ENCODE peak calls at places on chromosomes 5 and 9, in six cellular contexts. F is IMR-90, J is neuronal stem cell, N is mesendoderm, Z is H1, L is trophoblast cell. U is an unnamed sample.

GRCh38 chr9:106860731-106861584 is 2.0 kb upstream of the ZNF462 start:
- DNase-seq in F (peak; percentile 38), J (peak; percentile 61), N (peak; percentile 88), Z (peak; percentile 62), L (peak; percentile 49), U (peak; percentile 62)

GRCh38 chr5:93800988-93801811 is 59.8 kb upstream of the POU5F2 start:
- DNase-seq in F (peak; percentile 64), J (peak; percentile 36), N (peak; percentile 35), Z (no peak), L (peak; percentile 77), U (peak; percentile 66)

GRCh38 chr5:68505917-68506860 is 290.6 kb downstream of the PIK3R1 start:
- DNase-seq in F (peak; percentile 67), J (peak; percentile 1), N (no peak), Z (no peak), L (peak; percentile 45), U (peak; percentile 77)

GRCh38 chr9:12784461-12785250 is 9.8 kb downstream of the LURAP1L start:
- DNase-seq in F (peak; percentile 98), J (no peak), N (peak; percentile 65), Z (no peak), L (peak; percentile 94), U (peak; percentile 100)

GRCh38 chr5:171945066-171945465 is 61.4 kb downstream of the FBXW11 start:
- DNase-seq in F (peak; percentile 51), J (no peak), N (no peak), Z (no peak), L (peak; percentile 76), U (peak; percentile 33)

GRCh38 chr9:84062538-84062937 is 81.9 kb downstream of the RMI1 start:
- DNase-seq in F (no peak), J (no peak), N (no peak), Z (no peak), L (no peak), U (no peak)

GRCh38 chr5:124724357-124725039 is 21.9 kb downstream of the ZNF608 start:
- DNase-seq in F (no peak), J (no peak), N (no peak), Z (no peak), L (no peak), U (no peak)

GRCh38 chr5:27748847-27749246 is 710.5 kb upstream of the CDH9 start:
- DNase-seq in F (no peak), J (no peak), N (no peak), Z (no peak), L (peak; percentile 8), U (peak; percentile 2)

GRCh38 chr9:93088656-93089015 is 7.4 kb upstream of the CARD19 start:
- DNase-seq in F (no peak), J (no peak), N (no peak), Z (no peak), L (no peak), U (no peak)

DNA sequence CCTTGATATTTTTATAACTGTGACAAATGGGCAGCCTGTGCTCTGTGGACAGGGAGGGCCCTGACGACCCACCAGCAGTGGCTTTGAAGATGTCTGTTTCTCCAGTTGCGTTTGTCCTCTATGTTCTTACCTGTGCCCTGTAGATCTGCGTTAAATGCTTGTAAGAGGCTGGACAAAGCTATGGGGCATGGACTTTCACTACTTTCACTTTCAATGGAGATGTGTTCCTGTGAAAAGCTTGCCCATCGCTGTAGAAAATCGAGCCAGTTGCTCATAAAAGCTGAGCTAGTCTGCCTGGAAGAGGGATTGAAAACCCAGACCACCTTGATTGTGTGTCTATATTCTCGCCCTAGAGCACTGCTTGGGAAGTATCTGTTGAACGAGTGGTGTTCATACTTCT is 74.1 kb downstream of the PSAT1 start:
- DNase-seq in F (no peak), J (no peak), N (no peak), Z (no peak), L (no peak), U (no peak)
- H3K4me3 ChIP-seq in F (peak overlapping the region; percentile 23), J (no peak overlapping the region), N (no peak overlapping the region), Z (no peak overlapping the region), L (no peak overlapping the region), U (no peak overlapping the region)

GRCh38 chr9:136024286-136024685 is 63.1 kb upstream of the UBAC1 start:
- DNase-seq in F (no peak), J (no peak), N (no peak), Z (no peak), L (no peak), U (no peak)
- H2BK5ac ChIP-seq in F (peak overlapping the region; percentile 80), J (no peak overlapping the region), N (no peak overlapping the region), Z (peak overlapping the region; percentile 47), L (no peak overlapping the region), U (no peak overlapping the region)

GRCh38 chr5:14676320-14676719 is 11.8 kb downstream of the OTULIN start:
- DNase-seq in F (peak; percentile 40), J (no peak), N (no peak), Z (no peak), L (no peak), U (peak; percentile 51)
- H4K8ac ChIP-seq in F (no peak overlapping the region), J (no peak overlapping the region), N (no peak overlapping the region), Z (no peak overlapping the region), L (no peak overlapping the region), U (peak overlapping the region; percentile 41)

GRCh38 chr9:15033316-15033715 is 123.1 kb upstream of the FREM1 start:
- DNase-seq in F (no peak), J (no peak), N (no peak), Z (no peak), L (no peak), U (no peak)
- H3K4me3 ChIP-seq in F (no peak overlapping the region), J (no peak overlapping the region), N (no peak overlapping the region), Z (no peak overlapping the region), L (no peak overlapping the region), U (no peak overlapping the region)

DNA sequence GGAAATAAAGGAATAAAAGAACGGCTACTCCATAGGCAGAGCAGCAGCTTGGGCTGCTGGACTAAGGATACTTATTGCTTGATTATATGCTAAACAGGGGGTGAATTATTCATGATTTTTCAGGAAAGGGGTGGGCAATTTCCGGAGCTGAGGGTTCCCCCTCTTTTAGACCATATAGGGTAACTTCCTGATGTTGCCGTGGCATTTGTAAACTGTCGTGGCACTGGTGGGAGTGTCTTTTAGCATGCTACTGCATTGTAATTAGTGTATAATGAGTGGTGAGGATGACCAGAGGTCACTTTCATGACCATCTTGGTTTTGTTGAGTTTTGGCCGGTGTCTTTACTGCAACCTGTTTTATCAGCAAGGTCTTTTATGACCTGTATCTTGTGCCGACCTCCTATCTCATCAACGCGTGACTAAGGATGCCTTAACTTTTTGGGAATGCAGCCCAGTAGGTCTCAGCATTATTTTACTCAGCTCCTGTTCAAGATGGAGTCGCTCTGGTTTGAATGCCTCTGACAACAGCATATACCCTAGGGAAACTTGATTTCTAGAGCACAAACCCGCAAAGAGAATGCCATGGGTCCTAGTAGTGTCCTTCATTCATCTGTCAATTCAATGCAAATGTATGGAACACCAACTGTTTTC is 47.8 kb upstream of the PWWP2A start:
- DNase-seq in F (no peak), J (no peak), N (no peak), Z (no peak), L (peak; percentile 78), U (peak; percentile 30)
- H2BK5ac ChIP-seq in F (peak overlapping the region; percentile 96), J (no peak overlapping the region), N (no peak overlapping the region), Z (peak overlapping the region; percentile 97), L (no peak overlapping the region), U (no peak overlapping the region)

GRCh38 chr9:95137587-95138145 is 179.8 kb downstream of the FANCC start:
- DNase-seq in F (no peak), J (no peak), N (no peak), Z (no peak), L (no peak), U (no peak)
- H4K8ac ChIP-seq in F (no peak overlapping the region), J (no peak overlapping the region), N (no peak overlapping the region), Z (no peak overlapping the region), L (no peak overlapping the region), U (no peak overlapping the region)

GRCh38 chr5:112707187-112708179 is 30.2 kb upstream of the APC start:
- DNase-seq in F (peak; percentile 98), J (peak; percentile 96), N (peak; percentile 99), Z (peak; percentile 92), L (peak; percentile 100), U (peak; percentile 98)

GRCh38 chr5:112710896-112711295 is 26.8 kb upstream of the APC start:
- DNase-seq in F (no peak), J (no peak), N (peak; percentile 51), Z (no peak), L (no peak), U (no peak)

GRCh38 chr5:112706446-112707016 is 31.2 kb upstream of the APC start:
- DNase-seq in F (no peak), J (no peak), N (no peak), Z (no peak), L (no peak), U (no peak)

GRCh38 chr5:112711436-112711835 is 26.2 kb upstream of the APC start:
- DNase-seq in F (no peak), J (no peak), N (peak; percentile 89), Z (no peak), L (no peak), U (no peak)

DNA sequence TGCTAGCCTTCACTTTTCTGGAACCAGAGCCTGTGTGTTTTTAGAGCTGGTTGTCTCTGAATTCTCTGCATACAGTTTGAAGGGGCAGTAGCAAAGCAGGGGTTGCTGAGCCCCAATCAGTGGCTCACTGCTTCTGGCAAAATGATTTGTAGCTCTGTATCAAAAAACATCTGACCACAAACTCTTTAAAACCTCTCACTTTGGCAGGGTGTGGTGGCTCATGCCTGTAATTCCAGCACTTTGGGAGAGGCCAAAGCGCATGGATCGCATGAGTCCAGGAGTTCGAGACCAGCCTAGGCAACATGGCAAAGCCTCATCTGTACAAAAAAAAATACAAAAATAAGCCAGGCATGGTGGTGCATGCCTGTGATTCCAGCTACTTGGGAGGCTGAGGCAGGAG is 28.3 kb upstream of the APC start:
- DNase-seq in F (no peak), J (no peak), N (no peak), Z (no peak), L (no peak), U (peak; percentile 5)
- H3K4me3 ChIP-seq in F (no peak overlapping the region), J (no peak overlapping the region), N (no peak overlapping the region), Z (peak overlapping the region; percentile 81), L (no peak overlapping the region), U (no peak overlapping the region)

GRCh38 chr5:177133845-177134652 is 476 bp downstream of the NSD1 start:
- DNase-seq in F (peak; percentile 29), J (peak; percentile 67), N (peak; percentile 92), Z (peak; percentile 73), L (peak; percentile 46), U (peak; percentile 61)

GRCh38 chr5:177131711-177132503 is 1.7 kb upstream of the NSD1 start:
- DNase-seq in F (no peak), J (peak; percentile 20), N (peak; percentile 70), Z (peak; percentile 76), L (peak; percentile 30), U (no peak)

GRCh38 chr5:177131352-177131710 is 2.2 kb upstream of the NSD1 start:
- DNase-seq in F (no peak), J (no peak), N (no peak), Z (peak; percentile 64), L (no peak), U (no peak)

GRCh38 chr5:177133119-177133844 is at the start of gene NSD1:
- DNase-seq in F (peak; percentile 66), J (peak; percentile 94), N (peak; percentile 97), Z (peak; percentile 94), L (peak; percentile 72), U (peak; percentile 78)

GRCh38 chr5:177132504-177133118 is 962 bp upstream of the NSD1 start:
- DNase-seq in F (no peak), J (peak; percentile 66), N (peak; percentile 84), Z (peak; percentile 91), L (peak; percentile 46), U (peak; percentile 48)
- H2BK5ac ChIP-seq in F (peak overlapping the region; percentile 39), J (peak overlapping the region; percentile 97), N (peak overlapping the region; percentile 96), Z (peak overlapping the region; percentile 99), L (peak overlapping the region; percentile 83), U (peak overlapping the region; percentile 35)

U was measured in mesenchymal stem cell.